ENCODE peak calls at places on chromosomes 1 and 21, in nine cellular contexts. T, E, V, R, J, C, B, L and O are unnamed samples.

GRCh38 chr1:205783904-205784303 is 8.6 kb upstream of the RAB29 start:
- DNase-seq in T (no peak), E (no peak), V (no peak), R (no peak), J (no peak), C (no peak), B (no peak), L (peak; percentile 77), O (no peak)

GRCh38 chr1:25544819-25545218 is 1.4 kb downstream of the LDLRAP1 start:
- DNase-seq in T (no peak), E (no peak), V (peak; percentile 30), R (no peak), J (peak; percentile 65), C (peak; percentile 65), B (no peak), L (no peak), O (no peak)

GRCh38 chr1:162899422-162900168 is 38.6 kb upstream of the CCDC190 start:
- DNase-seq in T (no peak), E (no peak), V (peak; percentile 97), R (no peak), J (no peak), C (no peak), B (no peak), L (no peak), O (peak; percentile 94)

GRCh38 chr1:19210772-19211549 is 895 bp upstream of the UBR4 start:
- DNase-seq in T (no peak), E (no peak), V (no peak), R (no peak), J (peak; percentile 20), C (no peak), B (no peak), L (no peak), O (peak; percentile 36)

GRCh38 chr1:160813215-160813614 is 17.2 kb downstream of the LY9 start:
- DNase-seq in T (no peak), E (no peak), V (peak; percentile 92), R (no peak), J (no peak), C (no peak), B (no peak), L (no peak), O (no peak)

GRCh38 chr1:224059897-224060462 is 53.9 kb upstream of the FBXO28 start:
- DNase-seq in T (no peak), E (no peak), V (no peak), R (no peak), J (no peak), C (no peak), B (no peak), L (no peak), O (no peak)

GRCh38 chr1:183957216-183957830 is 80.2 kb downstream of the COLGALT2 start:
- DNase-seq in T (no peak), E (no peak), V (no peak), R (no peak), J (no peak), C (no peak), B (no peak), L (no peak), O (peak; percentile 51)

GRCh38 chr1:25645641-25646400 is 29.2 kb downstream of the MAN1C1 start:
- DNase-seq in T (no peak), E (no peak), V (no peak), R (no peak), J (no peak), C (no peak), B (no peak), L (peak; percentile 33), O (no peak)

GRCh38 chr1:70966018-70966638 is 81.5 kb downstream of the PTGER3 start:
- DNase-seq in T (no peak), E (peak; percentile 28), V (no peak), R (no peak), J (no peak), C (no peak), B (no peak), L (no peak), O (peak; percentile 20)

GRCh38 chr1:221040074-221040473 is 160.8 kb downstream of the HLX start:
- DNase-seq in T (no peak), E (no peak), V (no peak), R (no peak), J (no peak), C (no peak), B (no peak), L (no peak), O (no peak)

GRCh38 chr1:2799811-2800663 is 1.5 kb downstream of the TTC34 start:
- DNase-seq in T (no peak), E (no peak), V (no peak), R (no peak), J (no peak), C (no peak), B (peak; percentile 15), L (no peak), O (no peak)

GRCh38 chr1:9615316-9616063 is 26.8 kb downstream of the TMEM201 start:
- DNase-seq in T (peak; percentile 86), E (peak; percentile 62), V (peak; percentile 10), R (peak; percentile 45), J (peak; percentile 94), C (peak; percentile 64), B (peak; percentile 57), L (peak; percentile 51), O (peak; percentile 49)

GRCh38 chr1:232508161-232508661 is 121.7 kb downstream of the SIPA1L2 start:
- DNase-seq in T (no peak), E (no peak), V (no peak), R (no peak), J (no peak), C (no peak), B (no peak), L (no peak), O (no peak)

GRCh38 chr1:179034720-179035119 is 9.0 kb downstream of the FAM20B start:
- DNase-seq in T (no peak), E (no peak), V (peak; percentile 22), R (no peak), J (no peak), C (no peak), B (no peak), L (no peak), O (peak; percentile 15)

GRCh38 chr1:31655104-31655503 is 10.4 kb upstream of the PEF1 start:
- DNase-seq in T (no peak), E (no peak), V (no peak), R (no peak), J (peak; percentile 39), C (no peak), B (no peak), L (no peak), O (no peak)

GRCh38 chr1:232238009-232238408 is 391.9 kb downstream of the SIPA1L2 start:
- DNase-seq in T (no peak), E (no peak), V (no peak), R (no peak), J (no peak), C (no peak), B (no peak), L (no peak), O (no peak)

GRCh38 chr1:204402391-204402790 is 9.2 kb downstream of the PPP1R15B start:
- DNase-seq in T (no peak), E (no peak), V (no peak), R (no peak), J (no peak), C (no peak), B (no peak), L (no peak), O (no peak)

GRCh38 chr1:164337885-164338284 is 221.1 kb upstream of the PBX1 start:
- DNase-seq in T (no peak), E (no peak), V (peak; percentile 67), R (no peak), J (no peak), C (peak; percentile 1), B (no peak), L (no peak), O (no peak)

GRCh38 chr21:46397993-46398392 is 60.7 kb upstream of the DIP2A start:
- DNase-seq in T (no peak), E (no peak), V (no peak), R (no peak), J (peak; percentile 46), C (no peak), B (no peak), L (no peak), O (no peak)

GRCh38 chr1:171477804-171478203 is 7.5 kb upstream of the PRRC2C start:
- DNase-seq in T (no peak), E (no peak), V (no peak), R (no peak), J (no peak), C (no peak), B (no peak), L (no peak), O (no peak)

GRCh38 chr1:153417136-153417888 is 992 bp downstream of the S100A7A start:
- DNase-seq in T (no peak), E (no peak), V (no peak), R (no peak), J (no peak), C (no peak), B (no peak), L (peak; percentile 27), O (no peak)

GRCh38 chr1:157721985-157722384 is 21.4 kb upstream of the FCRL3 start:
- DNase-seq in T (no peak), E (no peak), V (no peak), R (no peak), J (no peak), C (no peak), B (no peak), L (no peak), O (no peak)

GRCh38 chr1:117467336-117467735 is 100.1 kb downstream of the MAN1A2 start:
- DNase-seq in T (no peak), E (no peak), V (no peak), R (no peak), J (no peak), C (no peak), B (no peak), L (no peak), O (peak; percentile 26)

GRCh38 chr1:175801979-175802378 is 58.6 kb upstream of the TNR start:
- DNase-seq in T (no peak), E (no peak), V (no peak), R (no peak), J (no peak), C (no peak), B (no peak), L (no peak), O (no peak)

GRCh38 chr1:221683681-221684080 is 58.2 kb downstream of the DUSP10 start:
- DNase-seq in T (no peak), E (no peak), V (no peak), R (no peak), J (no peak), C (no peak), B (no peak), L (no peak), O (no peak)

GRCh38 chr1:111843177-111843576 is 87.5 kb downstream of the DDX20 start:
- DNase-seq in T (no peak), E (no peak), V (no peak), R (no peak), J (no peak), C (no peak), B (no peak), L (no peak), O (no peak)

GRCh38 chr1:81802601-81803422 is 2.1 kb downstream of the ADGRL2 start:
- DNase-seq in T (peak; percentile 46), E (peak; percentile 42), V (no peak), R (no peak), J (peak; percentile 65), C (peak; percentile 76), B (no peak), L (peak; percentile 81), O (peak; percentile 76)

GRCh38 chr1:97668945-97669344 is 251.9 kb downstream of the DPYD start:
- DNase-seq in T (peak; percentile 4), E (no peak), V (peak; percentile 44), R (no peak), J (no peak), C (no peak), B (no peak), L (no peak), O (peak; percentile 65)

GRCh38 chr1:182087304-182087703 is 25.8 kb upstream of the ZNF648 start:
- DNase-seq in T (no peak), E (no peak), V (no peak), R (no peak), J (no peak), C (no peak), B (no peak), L (no peak), O (no peak)